ENCODE peak calls at places on chromosomes 3 and 15, in five cellular contexts. E is WTC11, T is small intestine, U is GOT3, J is T-helper 2 cell. H is an unnamed sample.

GRCh38 chr3:163878396-163878795 is 1199.9 kb downstream of the SI start:
- DNase-seq in J (no peak), T (no peak), U (no peak), E (no peak), H (no peak)

GRCh38 chr3:187745201-187746058 is at the start of gene BCL6:
- DNase-seq in E (peak), U (peak), T (peak), J (peak), H (peak)

GRCh38 chr15:85029221-85029620 is 47.6 kb downstream of the PDE8A start:
- DNase-seq in T (no peak), J (no peak), U (no peak), E (no peak), H (no peak)

GRCh38 chr3:50193286-50193685 is 1.9 kb downstream of the GNAT1 start:
- DNase-seq in E (no peak), U (no peak), J (no peak), T (no peak), H (no peak)

GRCh38 chr3:73037369-73037699 is 24.1 kb upstream of the EBLN2 start:
- DNase-seq in U (no peak), T (no peak), E (no peak), J (no peak), H (no peak)

GRCh38 chr15:96243701-96244100 is 86.8 kb upstream of the NR2F2 start:
- DNase-seq in J (no peak), E (no peak), T (no peak), U (no peak), H (no peak)

GRCh38 chr3:185215873-185216586 is 37.8 kb downstream of the EHHADH start:
- DNase-seq in T (peak), E (no peak), U (no peak), J (no peak), H (no peak)

GRCh38 chr15:85419200-85419599 is 38.8 kb downstream of the AKAP13 start:
- DNase-seq in J (no peak), E (no peak), U (no peak), T (no peak), H (no peak)

GRCh38 chr3:14730703-14731102 is 55.8 kb downstream of the C3orf20 start:
- DNase-seq in J (no peak), T (no peak), U (no peak), E (no peak), H (no peak)

GRCh38 chr3:99817047-99817436 is 620 bp upstream of the CMSS1 start:
- DNase-seq in T (no peak), J (no peak), U (no peak), E (no peak), H (no peak)

GRCh38 chr3:133293397-133294107 is 106.3 kb upstream of the BFSP2 start:
- DNase-seq in J (no peak), U (no peak), E (no peak), T (no peak), H (no peak)

GRCh38 chr3:62611541-62612240 is 238.3 kb upstream of the FEZF2 start:
- DNase-seq in J (no peak), T (no peak), E (no peak), U (no peak), H (no peak)

GRCh38 chr3:51957520-51958205 is 2.5 kb downstream of the GPR62 start:
- DNase-seq in U (no peak), E (no peak), T (no peak), J (no peak), H (no peak)

GRCh38 chr3:9468460-9468859 is 71.0 kb downstream of the SETD5 start:
- DNase-seq in E (no peak), U (no peak), J (no peak), T (no peak), H (no peak)

GRCh38 chr3:9666704-9667445 is 17.6 kb downstream of the MTMR14 start:
- DNase-seq in E (no peak), U (no peak), J (no peak), T (no peak), H (no peak)

GRCh38 chr3:187368251-187368733 is at the start of gene RTP4:
- DNase-seq in E (no peak), J (peak), T (peak), U (peak), H (peak)

GRCh38 chr3:150147776-150148175 is 177.1 kb upstream of the PFN2 start:
- DNase-seq in U (no peak), T (no peak), J (no peak), E (no peak), H (no peak)

GRCh38 chr15:75140080-75140879 is 61.4 kb upstream of the C15orf39 start:
- DNase-seq in E (no peak), T (no peak), U (no peak), J (no peak), H (no peak)

GRCh38 chr15:59812185-59812870 is 123.2 kb upstream of the BNIP2 start:
- DNase-seq in E (no peak), T (no peak), U (no peak), J (no peak), H (no peak)

GRCh38 chr3:129658156-129658843 is 51.8 kb upstream of the PLXND1 start:
- DNase-seq in U (no peak), E (no peak), J (no peak), T (no peak), H (no peak)

GRCh38 chr15:64500695-64501395 is 40.5 kb downstream of the ZNF609 start:
- DNase-seq in U (no peak), E (no peak), T (no peak), J (no peak), H (no peak)

GRCh38 chr15:35431281-35431680 is 114.7 kb downstream of the DPH6 start:
- DNase-seq in U (no peak), J (no peak), E (no peak), T (no peak), H (no peak)

GRCh38 chr3:154122912-154123559 is 1.8 kb downstream of the ARHGEF26 start:
- DNase-seq in J (no peak), U (no peak), E (no peak), T (peak), H (no peak)

GRCh38 chr3:110677506-110677905 is 394.1 kb upstream of the NECTIN3 start:
- DNase-seq in J (no peak), U (no peak), T (no peak), E (no peak), H (no peak)

GRCh38 chr15:45884755-45885445 is 250.1 kb downstream of the SQOR start:
- DNase-seq in T (no peak), U (no peak), E (no peak), J (no peak), H (no peak)

GRCh38 chr3:125051715-125052581 is 3.8 kb downstream of the HEG1 start:
- DNase-seq in U (no peak), T (peak), E (no peak), J (peak), H (no peak)

GRCh38 chr15:38867556-38867955 is 302.9 kb upstream of the RASGRP1 start:
- DNase-seq in J (no peak), E (no peak), U (no peak), T (no peak), H (no peak)

GRCh38 chr15:97525809-97526208 is 434.7 kb upstream of the ARRDC4 start:
- DNase-seq in U (no peak), T (no peak), J (no peak), E (no peak), H (peak)

GRCh38 chr3:94587291-94587690 is 524.4 kb downstream of the NSUN3 start:
- DNase-seq in E (no peak), U (no peak), T (no peak), J (no peak), H (no peak)

GRCh38 chr15:38464675-38465074 is 10.7 kb downstream of the FAM98B start:
- DNase-seq in J (no peak), T (no peak), U (no peak), E (no peak), H (no peak)

GRCh38 chr3:10173926-10174435 is 9.3 kb downstream of the IRAK2 start:
- DNase-seq in E (no peak), T (no peak), J (no peak), U (peak), H (peak)

GRCh38 chr3:15541371-15541770 is 19.9 kb upstream of the COLQ start:
- DNase-seq in U (no peak), T (no peak), E (no peak), J (no peak), H (no peak)

GRCh38 chr15:35477853-35478252 is 68.1 kb downstream of the DPH6 start:
- DNase-seq in J (no peak), E (no peak), T (no peak), U (no peak), H (no peak)

GRCh38 chr3:127215714-127216414 is 22.9 kb downstream of the PRR23E start:
- DNase-seq in J (no peak), T (no peak), E (no peak), U (no peak), H (no peak)

GRCh38 chr15:101620645-101621044 is 31.5 kb downstream of the TM2D3 start:
- DNase-seq in J (no peak), E (no peak), U (no peak), T (no peak), H (no peak)

GRCh38 chr3:160941885-160942494 is 163.2 kb downstream of the B3GALNT1 start:
- DNase-seq in T (peak), E (peak), J (peak), U (no peak), H (peak)

GRCh38 chr3:63847718-63848450 is 15.7 kb downstream of the THOC7 start:
- DNase-seq in J (no peak), E (no peak), U (no peak), T (no peak), H (no peak)

GRCh38 chr15:86355798-86356197 is 276.1 kb downstream of the AGBL1 start:
- DNase-seq in J (no peak), T (no peak), U (no peak), E (no peak), H (no peak)

GRCh38 chr3:25572919-25573385 is 91.8 kb downstream of the TOP2B start:
- DNase-seq in U (no peak), E (no peak), T (no peak), J (no peak), H (no peak)